ENCODE peak calls at places on chromosomes 7 and 10, in six cellular contexts. One of them, this sample, is unnamed.

GRCh38 chr7:152663101-152663740 is 12.7 kb downstream of the XRCC2 start:
- DNase-seq in HT-29: no peak
- DNase-seq in T1000: no peak
- DNase-seq in astrocyte of the spinal cord: no peak
- DNase-seq in RPMI7951: no peak
- DNase-seq in transverse colon: no peak
- DNase-seq in this sample: no peak

GRCh38 chr10:104333728-104334373 is 4.4 kb downstream of the ITPRIP start:
- DNase-seq in T1000: no peak
- DNase-seq in astrocyte of the spinal cord: peak
- DNase-seq in RPMI7951: no peak
- DNase-seq in HT-29: no peak
- DNase-seq in transverse colon: no peak
- DNase-seq in this sample: no peak

GRCh38 chr10:32190890-32191491 is 134.8 kb upstream of the KIF5B start:
- DNase-seq in astrocyte of the spinal cord: peak
- DNase-seq in transverse colon: no peak
- DNase-seq in RPMI7951: peak
- DNase-seq in T1000: no peak
- DNase-seq in HT-29: peak
- DNase-seq in this sample: no peak

GRCh38 chr10:121379025-121379424 is 219.2 kb downstream of the FGFR2 start:
- DNase-seq in RPMI7951: no peak
- DNase-seq in T1000: no peak
- DNase-seq in astrocyte of the spinal cord: no peak
- DNase-seq in transverse colon: no peak
- DNase-seq in HT-29: no peak
- DNase-seq in this sample: no peak

GRCh38 chr7:9200666-9201065 is 767.3 kb downstream of the NXPH1 start:
- DNase-seq in RPMI7951: no peak
- DNase-seq in astrocyte of the spinal cord: no peak
- DNase-seq in transverse colon: no peak
- DNase-seq in HT-29: no peak
- DNase-seq in T1000: no peak
- DNase-seq in this sample: peak

GRCh38 chr7:30412810-30413504 is 65.6 kb downstream of the NOD1 start:
- DNase-seq in HT-29: peak
- DNase-seq in T1000: peak
- DNase-seq in RPMI7951: peak
- DNase-seq in transverse colon: peak
- DNase-seq in astrocyte of the spinal cord: peak
- DNase-seq in this sample: peak

GRCh38 chr7:101814081-101814995 is 3.1 kb upstream of the CUX1 start:
- DNase-seq in RPMI7951: peak
- DNase-seq in transverse colon: peak
- DNase-seq in astrocyte of the spinal cord: peak
- DNase-seq in HT-29: peak
- DNase-seq in T1000: peak
- DNase-seq in this sample: peak

GRCh38 chr7:133529861-133530260 is 277.0 kb downstream of the EXOC4 start:
- DNase-seq in transverse colon: no peak
- DNase-seq in astrocyte of the spinal cord: no peak
- DNase-seq in HT-29: peak
- DNase-seq in RPMI7951: no peak
- DNase-seq in T1000: no peak
- DNase-seq in this sample: peak

GRCh38 chr7:99106869-99107268 is 37.0 kb downstream of the SMURF1 start:
- DNase-seq in RPMI7951: no peak
- DNase-seq in T1000: no peak
- DNase-seq in astrocyte of the spinal cord: no peak
- DNase-seq in transverse colon: no peak
- DNase-seq in HT-29: peak
- DNase-seq in this sample: no peak

GRCh38 chr7:6564091-6564770 is 13.0 kb upstream of the GRID2IP start:
- DNase-seq in astrocyte of the spinal cord: no peak
- DNase-seq in RPMI7951: no peak
- DNase-seq in HT-29: no peak
- DNase-seq in transverse colon: no peak
- DNase-seq in T1000: no peak
- DNase-seq in this sample: no peak

GRCh38 chr7:157612664-157613561 is 276.1 kb downstream of the DNAJB6 start:
- DNase-seq in astrocyte of the spinal cord: peak
- DNase-seq in RPMI7951: peak
- DNase-seq in HT-29: no peak
- DNase-seq in T1000: no peak
- DNase-seq in transverse colon: peak
- DNase-seq in this sample: no peak

GRCh38 chr10:132994811-132995210 is 52.4 kb upstream of the CFAP46 start:
- DNase-seq in transverse colon: no peak
- DNase-seq in T1000: no peak
- DNase-seq in astrocyte of the spinal cord: no peak
- DNase-seq in HT-29: no peak
- DNase-seq in RPMI7951: no peak
- DNase-seq in this sample: no peak

GRCh38 chr7:226281-226882 is 34.0 kb downstream of the FAM20C start:
- DNase-seq in RPMI7951: peak
- DNase-seq in transverse colon: no peak
- DNase-seq in astrocyte of the spinal cord: peak
- DNase-seq in HT-29: no peak
- DNase-seq in T1000: no peak
- DNase-seq in this sample: no peak

GRCh38 chr7:23472046-23472445 is 1.8 kb upstream of the IGF2BP3 start:
- DNase-seq in transverse colon: no peak
- DNase-seq in RPMI7951: no peak
- DNase-seq in T1000: no peak
- DNase-seq in astrocyte of the spinal cord: no peak
- DNase-seq in HT-29: peak
- DNase-seq in this sample: no peak

GRCh38 chr10:121078672-121079102 is 227.5 kb downstream of the WDR11 start:
- DNase-seq in astrocyte of the spinal cord: no peak
- DNase-seq in transverse colon: peak
- DNase-seq in T1000: no peak
- DNase-seq in RPMI7951: peak
- DNase-seq in HT-29: peak
- DNase-seq in this sample: no peak

GRCh38 chr7:25731881-25732240 is 420.1 kb upstream of the NFE2L3 start:
- DNase-seq in HT-29: no peak
- DNase-seq in transverse colon: no peak
- DNase-seq in T1000: no peak
- DNase-seq in astrocyte of the spinal cord: no peak
- DNase-seq in RPMI7951: no peak
- DNase-seq in this sample: no peak

GRCh38 chr7:135925205-135925604 is 52.0 kb downstream of the MTPN start:
- DNase-seq in HT-29: no peak
- DNase-seq in T1000: no peak
- DNase-seq in astrocyte of the spinal cord: no peak
- DNase-seq in transverse colon: no peak
- DNase-seq in RPMI7951: peak
- DNase-seq in this sample: no peak

GRCh38 chr10:111102381-111102973 is 25.6 kb downstream of the ADRA2A start:
- DNase-seq in HT-29: peak
- DNase-seq in RPMI7951: no peak
- DNase-seq in astrocyte of the spinal cord: no peak
- DNase-seq in transverse colon: no peak
- DNase-seq in T1000: no peak
- DNase-seq in this sample: no peak

GRCh38 chr10:12605580-12606405 is 256.4 kb downstream of the CAMK1D start:
- DNase-seq in transverse colon: peak
- DNase-seq in T1000: peak
- DNase-seq in astrocyte of the spinal cord: peak
- DNase-seq in HT-29: peak
- DNase-seq in RPMI7951: peak
- DNase-seq in this sample: peak

GRCh38 chr7:139125637-139126036 is 16.1 kb upstream of the ZC3HAV1 start:
- DNase-seq in T1000: no peak
- DNase-seq in HT-29: no peak
- DNase-seq in RPMI7951: no peak
- DNase-seq in astrocyte of the spinal cord: no peak
- DNase-seq in transverse colon: no peak
- DNase-seq in this sample: no peak

GRCh38 chr10:71342850-71343773 is 24.1 kb downstream of the SLC29A3 start:
- DNase-seq in T1000: no peak
- DNase-seq in HT-29: peak
- DNase-seq in RPMI7951: no peak
- DNase-seq in transverse colon: peak
- DNase-seq in astrocyte of the spinal cord: peak
- DNase-seq in this sample: no peak

GRCh38 chr10:114691442-114691941 is 33.4 kb upstream of the ABLIM1 start:
- DNase-seq in HT-29: no peak
- DNase-seq in transverse colon: no peak
- DNase-seq in T1000: no peak
- DNase-seq in RPMI7951: peak
- DNase-seq in astrocyte of the spinal cord: peak
- DNase-seq in this sample: no peak

GRCh38 chr7:136399378-136399777 is 422.2 kb upstream of the MTPN start:
- DNase-seq in HT-29: no peak
- DNase-seq in RPMI7951: no peak
- DNase-seq in astrocyte of the spinal cord: no peak
- DNase-seq in T1000: no peak
- DNase-seq in transverse colon: no peak
- DNase-seq in this sample: no peak

GRCh38 chr7:37440738-37441404 is 7.8 kb downstream of the ELMO1 start:
- DNase-seq in astrocyte of the spinal cord: no peak
- DNase-seq in RPMI7951: no peak
- DNase-seq in HT-29: no peak
- DNase-seq in transverse colon: no peak
- DNase-seq in T1000: no peak
- DNase-seq in this sample: no peak

GRCh38 chr10:5070648-5071410 is 23.4 kb upstream of the AKR1C3 start:
- DNase-seq in T1000: no peak
- DNase-seq in astrocyte of the spinal cord: no peak
- DNase-seq in transverse colon: no peak
- DNase-seq in RPMI7951: no peak
- DNase-seq in HT-29: no peak
- DNase-seq in this sample: no peak

GRCh38 chr7:46450425-46450824 is 529.4 kb upstream of the IGFBP3 start:
- DNase-seq in astrocyte of the spinal cord: no peak
- DNase-seq in RPMI7951: no peak
- DNase-seq in transverse colon: no peak
- DNase-seq in T1000: no peak
- DNase-seq in HT-29: no peak
- DNase-seq in this sample: no peak

GRCh38 chr10:78777466-78778256 is 291.1 kb upstream of the ZMIZ1 start:
- DNase-seq in transverse colon: peak
- DNase-seq in T1000: no peak
- DNase-seq in RPMI7951: peak
- DNase-seq in HT-29: no peak
- DNase-seq in astrocyte of the spinal cord: peak
- DNase-seq in this sample: no peak

GRCh38 chr7:77684030-77684429 is 12.2 kb upstream of the RSBN1L start:
- DNase-seq in HT-29: no peak
- DNase-seq in T1000: peak
- DNase-seq in astrocyte of the spinal cord: peak
- DNase-seq in RPMI7951: peak
- DNase-seq in transverse colon: no peak
- DNase-seq in this sample: no peak

GRCh38 chr7:155513543-155514285 is 32.6 kb downstream of the CNPY1 start:
- DNase-seq in RPMI7951: no peak
- DNase-seq in astrocyte of the spinal cord: no peak
- DNase-seq in T1000: no peak
- DNase-seq in HT-29: no peak
- DNase-seq in transverse colon: no peak
- DNase-seq in this sample: no peak

GRCh38 chr7:133320887-133321286 is 68.0 kb downstream of the EXOC4 start:
- DNase-seq in transverse colon: no peak
- DNase-seq in astrocyte of the spinal cord: no peak
- DNase-seq in RPMI7951: no peak
- DNase-seq in T1000: no peak
- DNase-seq in HT-29: no peak
- DNase-seq in this sample: no peak

GRCh38 chr7:2360791-2361190 is 6.2 kb downstream of the EIF3B start:
- DNase-seq in RPMI7951: no peak
- DNase-seq in HT-29: no peak
- DNase-seq in T1000: no peak
- DNase-seq in transverse colon: no peak
- DNase-seq in astrocyte of the spinal cord: no peak
- DNase-seq in this sample: no peak

GRCh38 chr7:46544396-46545008 is 623.4 kb upstream of the IGFBP3 start:
- DNase-seq in astrocyte of the spinal cord: peak
- DNase-seq in RPMI7951: peak
- DNase-seq in HT-29: peak
- DNase-seq in transverse colon: no peak
- DNase-seq in T1000: no peak
- DNase-seq in this sample: no peak

GRCh38 chr7:150481207-150481920 is 30.9 kb downstream of the GIMAP8 start:
- DNase-seq in astrocyte of the spinal cord: no peak
- DNase-seq in HT-29: no peak
- DNase-seq in transverse colon: no peak
- DNase-seq in T1000: no peak
- DNase-seq in RPMI7951: no peak
- DNase-seq in this sample: no peak

GRCh38 chr7:70659263-70659662 is 472.7 kb upstream of the GALNT17 start:
- DNase-seq in RPMI7951: no peak
- DNase-seq in astrocyte of the spinal cord: no peak
- DNase-seq in T1000: no peak
- DNase-seq in transverse colon: no peak
- DNase-seq in HT-29: no peak
- DNase-seq in this sample: no peak

GRCh38 chr7:68925241-68925640 is 673.0 kb upstream of the AUTS2 start:
- DNase-seq in astrocyte of the spinal cord: no peak
- DNase-seq in transverse colon: no peak
- DNase-seq in HT-29: no peak
- DNase-seq in RPMI7951: no peak
- DNase-seq in T1000: no peak
- DNase-seq in this sample: no peak

GRCh38 chr10:5343561-5343960 is 21.2 kb upstream of the UCN3 start:
- DNase-seq in astrocyte of the spinal cord: peak
- DNase-seq in transverse colon: no peak
- DNase-seq in RPMI7951: peak
- DNase-seq in T1000: no peak
- DNase-seq in HT-29: peak
- DNase-seq in this sample: no peak